ENCODE peak calls at places on chromosomes 6 and 20, in ten cellular contexts. One of them, this sample, is unnamed.

GRCh38 chr6:90428514-90428913 is 131.9 kb upstream of the BACH2 start:
- DNase-seq in NCI-H2107: no peak
- DNase-seq in activated CD4-positive, alpha-beta T cell treated with anti-CD3 and anti-CD28 coated beads, Interleukin-2, amount 10 ng/mL, durations not matched to agents 7 days and 5 days: no peak
- DNase-seq in ecto neural progenitor cell: no peak
- DNase-seq in breast epithelium: no peak
- DNase-seq in effector memory CD4-positive, alpha-beta T cell: no peak
- DNase-seq in T-helper 1 cell: no peak
- DNase-seq in activated CD4-positive, CD25-positive, alpha-beta regulatory T cell: no peak
- DNase-seq in posterior vena cava: no peak
- DNase-seq in Peyer's patch: no peak
- DNase-seq in this sample: no peak

GRCh38 chr20:62838511-62838910 is 21.7 kb downstream of the COL9A3 start:
- DNase-seq in NCI-H2107: no peak
- DNase-seq in activated CD4-positive, alpha-beta T cell treated with anti-CD3 and anti-CD28 coated beads, Interleukin-2, amount 10 ng/mL, durations not matched to agents 7 days and 5 days: no peak
- DNase-seq in ecto neural progenitor cell: no peak
- DNase-seq in breast epithelium: no peak
- DNase-seq in effector memory CD4-positive, alpha-beta T cell: no peak
- DNase-seq in T-helper 1 cell: no peak
- DNase-seq in activated CD4-positive, CD25-positive, alpha-beta regulatory T cell: no peak
- DNase-seq in posterior vena cava: peak
- DNase-seq in Peyer's patch: peak
- DNase-seq in this sample: no peak

GRCh38 chr6:130671119-130672104 is 155.8 kb upstream of the SMLR1 start:
- DNase-seq in NCI-H2107: no peak
- DNase-seq in activated CD4-positive, alpha-beta T cell treated with anti-CD3 and anti-CD28 coated beads, Interleukin-2, amount 10 ng/mL, durations not matched to agents 7 days and 5 days: no peak
- DNase-seq in ecto neural progenitor cell: no peak
- DNase-seq in breast epithelium: no peak
- DNase-seq in effector memory CD4-positive, alpha-beta T cell: no peak
- DNase-seq in T-helper 1 cell: no peak
- DNase-seq in activated CD4-positive, CD25-positive, alpha-beta regulatory T cell: no peak
- DNase-seq in posterior vena cava: no peak
- DNase-seq in Peyer's patch: no peak
- DNase-seq in this sample: no peak

GRCh38 chr6:160089534-160089897 is 32.1 kb upstream of the SLC22A1 start:
- DNase-seq in NCI-H2107: no peak
- DNase-seq in activated CD4-positive, alpha-beta T cell treated with anti-CD3 and anti-CD28 coated beads, Interleukin-2, amount 10 ng/mL, durations not matched to agents 7 days and 5 days: no peak
- DNase-seq in ecto neural progenitor cell: no peak
- DNase-seq in breast epithelium: no peak
- DNase-seq in effector memory CD4-positive, alpha-beta T cell: no peak
- DNase-seq in T-helper 1 cell: no peak
- DNase-seq in activated CD4-positive, CD25-positive, alpha-beta regulatory T cell: no peak
- DNase-seq in posterior vena cava: no peak
- DNase-seq in Peyer's patch: no peak
- DNase-seq in this sample: no peak

GRCh38 chr6:157665172-157665571 is 157.9 kb upstream of the SNX9 start:
- DNase-seq in NCI-H2107: no peak
- DNase-seq in activated CD4-positive, alpha-beta T cell treated with anti-CD3 and anti-CD28 coated beads, Interleukin-2, amount 10 ng/mL, durations not matched to agents 7 days and 5 days: no peak
- DNase-seq in ecto neural progenitor cell: no peak
- DNase-seq in breast epithelium: no peak
- DNase-seq in effector memory CD4-positive, alpha-beta T cell: no peak
- DNase-seq in T-helper 1 cell: no peak
- DNase-seq in activated CD4-positive, CD25-positive, alpha-beta regulatory T cell: no peak
- DNase-seq in posterior vena cava: no peak
- DNase-seq in Peyer's patch: no peak
- DNase-seq in this sample: no peak

GRCh38 chr6:166693880-166694279 is 66.8 kb upstream of the RPS6KA2 start:
- DNase-seq in NCI-H2107: no peak
- DNase-seq in activated CD4-positive, alpha-beta T cell treated with anti-CD3 and anti-CD28 coated beads, Interleukin-2, amount 10 ng/mL, durations not matched to agents 7 days and 5 days: no peak
- DNase-seq in ecto neural progenitor cell: no peak
- DNase-seq in breast epithelium: no peak
- DNase-seq in effector memory CD4-positive, alpha-beta T cell: no peak
- DNase-seq in T-helper 1 cell: no peak
- DNase-seq in activated CD4-positive, CD25-positive, alpha-beta regulatory T cell: no peak
- DNase-seq in posterior vena cava: no peak
- DNase-seq in Peyer's patch: no peak
- DNase-seq in this sample: no peak

GRCh38 chr6:107564223-107564855 is 74.4 kb downstream of the SOBP start:
- DNase-seq in NCI-H2107: no peak
- DNase-seq in activated CD4-positive, alpha-beta T cell treated with anti-CD3 and anti-CD28 coated beads, Interleukin-2, amount 10 ng/mL, durations not matched to agents 7 days and 5 days: no peak
- DNase-seq in ecto neural progenitor cell: no peak
- DNase-seq in breast epithelium: no peak
- DNase-seq in effector memory CD4-positive, alpha-beta T cell: no peak
- DNase-seq in T-helper 1 cell: no peak
- DNase-seq in activated CD4-positive, CD25-positive, alpha-beta regulatory T cell: no peak
- DNase-seq in posterior vena cava: no peak
- DNase-seq in Peyer's patch: no peak
- DNase-seq in this sample: no peak

GRCh38 chr20:32442630-32443029 is 84.5 kb downstream of the ASXL1 start:
- DNase-seq in NCI-H2107: no peak
- DNase-seq in activated CD4-positive, alpha-beta T cell treated with anti-CD3 and anti-CD28 coated beads, Interleukin-2, amount 10 ng/mL, durations not matched to agents 7 days and 5 days: no peak
- DNase-seq in ecto neural progenitor cell: no peak
- DNase-seq in breast epithelium: no peak
- DNase-seq in effector memory CD4-positive, alpha-beta T cell: no peak
- DNase-seq in T-helper 1 cell: no peak
- DNase-seq in activated CD4-positive, CD25-positive, alpha-beta regulatory T cell: no peak
- DNase-seq in posterior vena cava: no peak
- DNase-seq in Peyer's patch: no peak
- DNase-seq in this sample: no peak

GRCh38 chr6:79777713-79778579 is 146.8 kb downstream of the SH3BGRL2 start:
- DNase-seq in NCI-H2107: peak
- DNase-seq in activated CD4-positive, alpha-beta T cell treated with anti-CD3 and anti-CD28 coated beads, Interleukin-2, amount 10 ng/mL, durations not matched to agents 7 days and 5 days: peak
- DNase-seq in ecto neural progenitor cell: peak
- DNase-seq in breast epithelium: peak
- DNase-seq in effector memory CD4-positive, alpha-beta T cell: peak
- DNase-seq in T-helper 1 cell: peak
- DNase-seq in activated CD4-positive, CD25-positive, alpha-beta regulatory T cell: peak
- DNase-seq in posterior vena cava: peak
- DNase-seq in Peyer's patch: peak
- DNase-seq in this sample: peak

GRCh38 chr6:97712751-97713150 is 429.7 kb upstream of the MMS22L start:
- DNase-seq in NCI-H2107: no peak
- DNase-seq in activated CD4-positive, alpha-beta T cell treated with anti-CD3 and anti-CD28 coated beads, Interleukin-2, amount 10 ng/mL, durations not matched to agents 7 days and 5 days: no peak
- DNase-seq in ecto neural progenitor cell: no peak
- DNase-seq in breast epithelium: no peak
- DNase-seq in effector memory CD4-positive, alpha-beta T cell: no peak
- DNase-seq in T-helper 1 cell: no peak
- DNase-seq in activated CD4-positive, CD25-positive, alpha-beta regulatory T cell: no peak
- DNase-seq in posterior vena cava: no peak
- DNase-seq in Peyer's patch: no peak
- DNase-seq in this sample: no peak

GRCh38 chr6:114058435-114058834 is 87.5 kb upstream of the HDAC2 start:
- DNase-seq in NCI-H2107: no peak
- DNase-seq in activated CD4-positive, alpha-beta T cell treated with anti-CD3 and anti-CD28 coated beads, Interleukin-2, amount 10 ng/mL, durations not matched to agents 7 days and 5 days: no peak
- DNase-seq in ecto neural progenitor cell: no peak
- DNase-seq in breast epithelium: no peak
- DNase-seq in effector memory CD4-positive, alpha-beta T cell: no peak
- DNase-seq in T-helper 1 cell: no peak
- DNase-seq in activated CD4-positive, CD25-positive, alpha-beta regulatory T cell: no peak
- DNase-seq in posterior vena cava: no peak
- DNase-seq in Peyer's patch: no peak
- DNase-seq in this sample: no peak

GRCh38 chr6:72418495-72418894 is 203.4 kb upstream of the KCNQ5 start:
- DNase-seq in NCI-H2107: no peak
- DNase-seq in activated CD4-positive, alpha-beta T cell treated with anti-CD3 and anti-CD28 coated beads, Interleukin-2, amount 10 ng/mL, durations not matched to agents 7 days and 5 days: no peak
- DNase-seq in ecto neural progenitor cell: peak
- DNase-seq in breast epithelium: no peak
- DNase-seq in effector memory CD4-positive, alpha-beta T cell: no peak
- DNase-seq in T-helper 1 cell: no peak
- DNase-seq in activated CD4-positive, CD25-positive, alpha-beta regulatory T cell: no peak
- DNase-seq in posterior vena cava: no peak
- DNase-seq in Peyer's patch: no peak
- DNase-seq in this sample: peak

GRCh38 chr6:72621243-72622093 is at the start of gene KCNQ5:
- DNase-seq in NCI-H2107: no peak
- DNase-seq in activated CD4-positive, alpha-beta T cell treated with anti-CD3 and anti-CD28 coated beads, Interleukin-2, amount 10 ng/mL, durations not matched to agents 7 days and 5 days: no peak
- DNase-seq in ecto neural progenitor cell: peak
- DNase-seq in breast epithelium: no peak
- DNase-seq in effector memory CD4-positive, alpha-beta T cell: no peak
- DNase-seq in T-helper 1 cell: peak
- DNase-seq in activated CD4-positive, CD25-positive, alpha-beta regulatory T cell: peak
- DNase-seq in posterior vena cava: no peak
- DNase-seq in Peyer's patch: no peak
- DNase-seq in this sample: no peak

GRCh38 chr6:166935353-166935752 is 21.0 kb downstream of the RNASET2 start:
- DNase-seq in NCI-H2107: no peak
- DNase-seq in activated CD4-positive, alpha-beta T cell treated with anti-CD3 and anti-CD28 coated beads, Interleukin-2, amount 10 ng/mL, durations not matched to agents 7 days and 5 days: no peak
- DNase-seq in ecto neural progenitor cell: no peak
- DNase-seq in breast epithelium: no peak
- DNase-seq in effector memory CD4-positive, alpha-beta T cell: no peak
- DNase-seq in T-helper 1 cell: no peak
- DNase-seq in activated CD4-positive, CD25-positive, alpha-beta regulatory T cell: no peak
- DNase-seq in posterior vena cava: no peak
- DNase-seq in Peyer's patch: no peak
- DNase-seq in this sample: no peak

GRCh38 chr6:112007805-112008204 is 46.1 kb upstream of the CCN6 start:
- DNase-seq in NCI-H2107: no peak
- DNase-seq in activated CD4-positive, alpha-beta T cell treated with anti-CD3 and anti-CD28 coated beads, Interleukin-2, amount 10 ng/mL, durations not matched to agents 7 days and 5 days: no peak
- DNase-seq in ecto neural progenitor cell: no peak
- DNase-seq in breast epithelium: no peak
- DNase-seq in effector memory CD4-positive, alpha-beta T cell: no peak
- DNase-seq in T-helper 1 cell: no peak
- DNase-seq in activated CD4-positive, CD25-positive, alpha-beta regulatory T cell: no peak
- DNase-seq in posterior vena cava: peak
- DNase-seq in Peyer's patch: no peak
- DNase-seq in this sample: no peak

GRCh38 chr6:82951389-82951788 is 114.3 kb downstream of the UBE3D start:
- DNase-seq in NCI-H2107: no peak
- DNase-seq in activated CD4-positive, alpha-beta T cell treated with anti-CD3 and anti-CD28 coated beads, Interleukin-2, amount 10 ng/mL, durations not matched to agents 7 days and 5 days: no peak
- DNase-seq in ecto neural progenitor cell: no peak
- DNase-seq in breast epithelium: no peak
- DNase-seq in effector memory CD4-positive, alpha-beta T cell: no peak
- DNase-seq in T-helper 1 cell: no peak
- DNase-seq in activated CD4-positive, CD25-positive, alpha-beta regulatory T cell: no peak
- DNase-seq in posterior vena cava: no peak
- DNase-seq in Peyer's patch: no peak
- DNase-seq in this sample: no peak

GRCh38 chr20:50713677-50714101 is 17.7 kb upstream of the PARD6B start:
- DNase-seq in NCI-H2107: no peak
- DNase-seq in activated CD4-positive, alpha-beta T cell treated with anti-CD3 and anti-CD28 coated beads, Interleukin-2, amount 10 ng/mL, durations not matched to agents 7 days and 5 days: no peak
- DNase-seq in ecto neural progenitor cell: no peak
- DNase-seq in breast epithelium: no peak
- DNase-seq in effector memory CD4-positive, alpha-beta T cell: no peak
- DNase-seq in T-helper 1 cell: no peak
- DNase-seq in activated CD4-positive, CD25-positive, alpha-beta regulatory T cell: no peak
- DNase-seq in posterior vena cava: peak
- DNase-seq in Peyer's patch: no peak
- DNase-seq in this sample: no peak